ENCODE peak calls at places on chromosome 5, in six cellular contexts. One of them, this sample, is unnamed.

GRCh38 chr5:20554001-20554400 is 566.0 kb upstream of the CDH18 start:
- DNase-seq in NCI-H1092: no peak
- DNase-seq in EL: no peak
- DNase-seq in Calu3: no peak
- DNase-seq in dorsolateral prefrontal cortex: no peak
- DNase-seq in T follicular helper cell: no peak
- DNase-seq in this sample: no peak

GRCh38 chr5:53364098-53364497 is 116.3 kb upstream of the FST start:
- DNase-seq in dorsolateral prefrontal cortex: no peak
- DNase-seq in NCI-H1092: no peak
- DNase-seq in Calu3: no peak
- DNase-seq in T follicular helper cell: no peak
- DNase-seq in EL: peak
- DNase-seq in this sample: no peak

GRCh38 chr5:169707714-169708113 is 70.6 kb downstream of the DOCK2 start:
- DNase-seq in EL: no peak
- DNase-seq in dorsolateral prefrontal cortex: no peak
- DNase-seq in T follicular helper cell: no peak
- DNase-seq in Calu3: no peak
- DNase-seq in NCI-H1092: no peak
- DNase-seq in this sample: no peak

GRCh38 chr5:2780421-2781171 is 29.1 kb upstream of the IRX2 start:
- DNase-seq in Calu3: no peak
- DNase-seq in EL: no peak
- DNase-seq in NCI-H1092: no peak
- DNase-seq in T follicular helper cell: no peak
- DNase-seq in dorsolateral prefrontal cortex: no peak
- DNase-seq in this sample: no peak

GRCh38 chr5:135426102-135427082 is 20.8 kb downstream of the DCANP1 start:
- DNase-seq in dorsolateral prefrontal cortex: no peak
- DNase-seq in T follicular helper cell: no peak
- DNase-seq in NCI-H1092: no peak
- DNase-seq in EL: peak
- DNase-seq in Calu3: peak
- DNase-seq in this sample: peak

GRCh38 chr5:159049844-159050318 is 49.8 kb downstream of the EBF1 start:
- DNase-seq in NCI-H1092: no peak
- DNase-seq in dorsolateral prefrontal cortex: no peak
- DNase-seq in Calu3: no peak
- DNase-seq in EL: peak
- DNase-seq in T follicular helper cell: no peak
- DNase-seq in this sample: no peak

GRCh38 chr5:73119492-73120157 is 750 bp upstream of the TMEM171 start:
- DNase-seq in EL: no peak
- DNase-seq in Calu3: peak
- DNase-seq in T follicular helper cell: no peak
- DNase-seq in NCI-H1092: no peak
- DNase-seq in dorsolateral prefrontal cortex: no peak
- DNase-seq in this sample: peak

GRCh38 chr5:134083517-134083916 is 31.0 kb upstream of the TCF7 start:
- DNase-seq in EL: peak
- DNase-seq in Calu3: no peak
- DNase-seq in NCI-H1092: no peak
- DNase-seq in dorsolateral prefrontal cortex: no peak
- DNase-seq in T follicular helper cell: no peak
- DNase-seq in this sample: no peak

GRCh38 chr5:150203832-150204587 is 14.1 kb downstream of the SLC6A7 start:
- DNase-seq in EL: no peak
- DNase-seq in Calu3: no peak
- DNase-seq in dorsolateral prefrontal cortex: no peak
- DNase-seq in T follicular helper cell: no peak
- DNase-seq in NCI-H1092: no peak
- DNase-seq in this sample: no peak

GRCh38 chr5:125210241-125210947 is 464.0 kb upstream of the ZNF608 start:
- DNase-seq in T follicular helper cell: no peak
- DNase-seq in dorsolateral prefrontal cortex: no peak
- DNase-seq in Calu3: no peak
- DNase-seq in EL: no peak
- DNase-seq in NCI-H1092: no peak
- DNase-seq in this sample: no peak

This sample was measured in Caki2.